ENCODE peak calls at places on chromosomes 7 and 10, in five cellular contexts. One of them, this sample, is unnamed. For H3K36me3, the result is how much of the 10 kb centered on the place peaks cover.

GRCh38 chr7:129298268-129298893 is 73.6 kb downstream of the AHCYL2 start:
- DNase-seq in A673: peak
- DNase-seq in lung: no peak
- DNase-seq in upper lobe of right lung: no peak
- DNase-seq in colonic mucosa: peak
- DNase-seq in this sample: peak

GRCh38 chr10:110860576-110861241 is 11.0 kb upstream of the PDCD4 start:
- DNase-seq in A673: no peak
- DNase-seq in lung: no peak
- DNase-seq in upper lobe of right lung: no peak
- DNase-seq in colonic mucosa: peak
- DNase-seq in this sample: peak

GRCh38 chr7:66626236-66626957 is 2.3 kb upstream of the KCTD7 start:
- DNase-seq in A673: no peak
- DNase-seq in lung: no peak
- DNase-seq in upper lobe of right lung: no peak
- DNase-seq in colonic mucosa: no peak
- DNase-seq in this sample: no peak

GRCh38 chr7:38300175-38300574 is 26.7 kb upstream of the TARP start:
- DNase-seq in A673: no peak
- DNase-seq in lung: no peak
- DNase-seq in upper lobe of right lung: no peak
- DNase-seq in colonic mucosa: no peak
- DNase-seq in this sample: no peak

GRCh38 chr7:157558061-157558460 is 221.3 kb downstream of the DNAJB6 start:
- DNase-seq in A673: no peak
- DNase-seq in lung: no peak
- DNase-seq in upper lobe of right lung: peak
- DNase-seq in colonic mucosa: no peak
- DNase-seq in this sample: no peak

GRCh38 chr10:124296813-124297788 is 121.6 kb downstream of the OAT start:
- DNase-seq in A673: no peak
- DNase-seq in lung: no peak
- DNase-seq in upper lobe of right lung: peak
- DNase-seq in colonic mucosa: no peak
- DNase-seq in this sample: no peak

GRCh38 chr10:5147981-5148677 is 36.8 kb downstream of the AKR1C8 start:
- DNase-seq in A673: no peak
- DNase-seq in lung: no peak
- DNase-seq in upper lobe of right lung: no peak
- DNase-seq in colonic mucosa: peak
- DNase-seq in this sample: peak

GRCh38 chr7:128203047-128203491 is 38.0 kb upstream of the LEP start:
- DNase-seq in A673: no peak
- DNase-seq in lung: no peak
- DNase-seq in upper lobe of right lung: no peak
- DNase-seq in colonic mucosa: no peak
- DNase-seq in this sample: no peak

GRCh38 chr10:86258940-86259339 is 107.7 kb downstream of the GRID1 start:
- DNase-seq in A673: no peak
- DNase-seq in lung: no peak
- DNase-seq in upper lobe of right lung: no peak
- DNase-seq in colonic mucosa: no peak
- DNase-seq in this sample: no peak

GRCh38 chr7:13875496-13876074 is 113.9 kb downstream of the ETV1 start:
- DNase-seq in A673: no peak
- DNase-seq in lung: no peak
- DNase-seq in upper lobe of right lung: no peak
- DNase-seq in colonic mucosa: no peak
- DNase-seq in this sample: no peak

GRCh38 chr10:95517536-95518454 is 43.4 kb downstream of the SORBS1 start:
- DNase-seq in A673: no peak
- DNase-seq in lung: no peak
- DNase-seq in upper lobe of right lung: no peak
- DNase-seq in colonic mucosa: peak
- DNase-seq in this sample: peak

GRCh38 chr7:22269057-22269456 is 87.9 kb downstream of the RAPGEF5 start:
- DNase-seq in A673: peak
- DNase-seq in lung: no peak
- DNase-seq in upper lobe of right lung: no peak
- DNase-seq in colonic mucosa: no peak
- DNase-seq in this sample: no peak

GRCh38 chr10:126685756-126686155 is 15.3 kb upstream of the C10orf90 start:
- DNase-seq in A673: no peak
- DNase-seq in lung: no peak
- DNase-seq in upper lobe of right lung: no peak
- DNase-seq in colonic mucosa: no peak
- DNase-seq in this sample: no peak

GRCh38 chr7:66187894-66188293 is 17.2 kb upstream of the TPST1 start:
- DNase-seq in A673: no peak
- DNase-seq in lung: peak
- DNase-seq in upper lobe of right lung: no peak
- DNase-seq in colonic mucosa: peak
- DNase-seq in this sample: no peak

GRCh38 chr10:59580257-59580863 is 129.3 kb downstream of the SLC16A9 start:
- DNase-seq in A673: peak
- DNase-seq in lung: no peak
- DNase-seq in upper lobe of right lung: no peak
- DNase-seq in colonic mucosa: no peak
- DNase-seq in this sample: peak

DNA sequence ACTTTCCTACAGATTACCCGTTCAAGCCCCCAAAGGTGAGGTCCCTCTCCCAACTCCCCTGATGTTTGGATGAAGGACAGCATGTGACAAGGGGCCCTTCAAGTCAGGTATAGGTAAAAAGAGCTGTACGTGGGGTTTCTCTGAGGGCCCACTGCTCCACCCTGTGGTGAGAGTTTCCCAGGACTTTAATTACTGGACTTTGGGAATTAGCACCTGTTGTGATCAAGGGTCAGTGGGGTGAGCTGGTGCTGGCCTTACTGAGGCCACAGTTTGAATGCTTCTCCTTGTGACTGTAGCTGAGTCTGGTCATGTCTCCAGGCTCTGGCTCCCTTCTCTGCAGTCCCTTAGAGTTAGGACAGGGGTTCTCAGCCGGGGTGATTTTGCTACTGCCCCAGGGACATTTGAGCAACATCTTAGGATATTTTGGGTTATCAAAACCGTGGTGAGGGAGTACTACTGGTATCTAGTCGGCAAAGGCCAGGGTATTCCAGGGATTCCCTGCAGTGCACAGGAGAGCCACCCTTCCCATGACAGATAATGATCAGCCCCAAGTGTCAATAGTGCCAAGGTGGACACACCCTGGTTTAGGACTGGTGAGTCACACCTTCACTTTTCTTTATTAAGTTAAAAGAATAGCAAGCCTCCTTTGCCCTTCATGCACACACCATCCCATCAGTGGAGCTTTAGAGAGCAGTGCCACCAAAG is 16.9 kb downstream of the UBE2D4 start:
- DNase-seq in A673: no peak
- DNase-seq in lung: no peak
- DNase-seq in upper lobe of right lung: no peak
- DNase-seq in colonic mucosa: peak
- DNase-seq in this sample: peak
- H3K27ac ChIP-seq in A673: no peak
- H3K27ac ChIP-seq in lung: no peak
- H3K27ac ChIP-seq in upper lobe of right lung: no peak
- H3K27ac ChIP-seq in colonic mucosa: no peak
- H3K27ac ChIP-seq in this sample: no peak

GRCh38 chr10:73848821-73849489 is 25.4 kb downstream of the CAMK2G start:
- DNase-seq in A673: peak
- DNase-seq in lung: peak
- DNase-seq in upper lobe of right lung: peak
- DNase-seq in colonic mucosa: peak
- DNase-seq in this sample: peak
- H3K36me3 ChIP-seq in A673: under half
- H3K36me3 ChIP-seq in lung: under half
- H3K36me3 ChIP-seq in upper lobe of right lung: half or more
- H3K36me3 ChIP-seq in colonic mucosa: under half
- H3K36me3 ChIP-seq in this sample: under half

DNA sequence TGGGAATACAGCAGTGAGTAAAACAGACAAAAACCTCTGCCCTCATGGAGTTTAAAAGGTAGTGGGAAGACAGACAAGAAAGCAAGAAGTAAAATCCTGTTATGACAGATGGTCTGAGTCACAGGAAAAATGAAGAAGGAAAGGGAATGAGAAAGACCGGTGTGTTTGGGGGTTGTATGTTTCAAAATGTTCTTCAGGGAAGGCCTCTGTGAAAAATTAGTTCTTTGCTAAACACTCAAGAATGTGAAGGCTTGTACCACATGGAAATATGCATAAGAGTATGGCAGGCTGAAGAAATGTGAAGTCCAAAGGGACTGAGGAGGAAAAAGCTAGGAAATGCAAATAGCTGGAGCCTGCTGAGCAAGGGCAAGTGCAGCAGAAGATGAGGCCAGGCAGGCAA is 315.9 kb upstream of the SEMA3A start:
- DNase-seq in A673: no peak
- DNase-seq in lung: no peak
- DNase-seq in upper lobe of right lung: no peak
- DNase-seq in colonic mucosa: no peak
- DNase-seq in this sample: no peak
- H3K27ac ChIP-seq in A673: no peak
- H3K27ac ChIP-seq in lung: no peak
- H3K27ac ChIP-seq in upper lobe of right lung: no peak
- H3K27ac ChIP-seq in colonic mucosa: no peak
- H3K27ac ChIP-seq in this sample: no peak

GRCh38 chr7:78167825-78168224 is 369.3 kb downstream of the PHTF2 start:
- DNase-seq in A673: no peak
- DNase-seq in lung: no peak
- DNase-seq in upper lobe of right lung: no peak
- DNase-seq in colonic mucosa: no peak
- DNase-seq in this sample: no peak

GRCh38 chr7:78171398-78171797 is 372.8 kb downstream of the PHTF2 start:
- DNase-seq in A673: no peak
- DNase-seq in lung: no peak
- DNase-seq in upper lobe of right lung: no peak
- DNase-seq in colonic mucosa: no peak
- DNase-seq in this sample: no peak

GRCh38 chr7:78165454-78165853 is 366.9 kb downstream of the PHTF2 start:
- DNase-seq in A673: peak
- DNase-seq in lung: no peak
- DNase-seq in upper lobe of right lung: no peak
- DNase-seq in colonic mucosa: no peak
- DNase-seq in this sample: no peak

GRCh38 chr7:78169992-78170391 is 371.4 kb downstream of the PHTF2 start:
- DNase-seq in A673: no peak
- DNase-seq in lung: no peak
- DNase-seq in upper lobe of right lung: no peak
- DNase-seq in colonic mucosa: no peak
- DNase-seq in this sample: no peak

GRCh38 chr7:78168869-78169268 is 370.3 kb downstream of the PHTF2 start:
- DNase-seq in A673: no peak
- DNase-seq in lung: no peak
- DNase-seq in upper lobe of right lung: no peak
- DNase-seq in colonic mucosa: no peak
- DNase-seq in this sample: no peak
- H3K36me3 ChIP-seq in A673: under half
- H3K36me3 ChIP-seq in lung: under half
- H3K36me3 ChIP-seq in upper lobe of right lung: under half
- H3K36me3 ChIP-seq in colonic mucosa: under half
- H3K36me3 ChIP-seq in this sample: under half

DNA sequence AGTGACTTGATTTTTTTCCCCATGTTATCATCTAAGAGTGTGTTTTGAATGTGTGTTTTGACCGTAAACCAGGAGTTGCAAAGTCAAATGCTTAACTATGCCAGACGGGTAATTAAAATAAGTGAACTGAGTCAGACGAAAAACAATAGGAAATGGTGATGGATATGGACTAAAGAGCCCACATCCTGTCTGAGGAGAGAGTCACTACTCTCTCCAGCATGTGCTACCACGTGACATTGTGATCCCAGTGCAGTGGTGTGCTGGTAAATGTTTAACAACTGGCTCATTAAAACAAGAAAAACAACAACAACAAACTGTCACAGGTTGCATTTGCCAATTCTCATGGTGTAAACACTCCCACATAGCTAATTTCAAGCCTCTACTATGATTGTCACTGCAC is 164.3 kb downstream of the SUGCT start:
- DNase-seq in A673: peak
- DNase-seq in lung: no peak
- DNase-seq in upper lobe of right lung: no peak
- DNase-seq in colonic mucosa: no peak
- DNase-seq in this sample: no peak
- H3K27ac ChIP-seq in A673: no peak
- H3K27ac ChIP-seq in lung: no peak
- H3K27ac ChIP-seq in upper lobe of right lung: no peak
- H3K27ac ChIP-seq in colonic mucosa: no peak
- H3K27ac ChIP-seq in this sample: no peak

GRCh38 chr7:99560834-99561734 is 2.6 kb downstream of the ZNF655 start:
- DNase-seq in A673: no peak
- DNase-seq in lung: no peak
- DNase-seq in upper lobe of right lung: no peak
- DNase-seq in colonic mucosa: no peak
- DNase-seq in this sample: no peak
- H3K36me3 ChIP-seq in A673: half or more
- H3K36me3 ChIP-seq in lung: under half
- H3K36me3 ChIP-seq in upper lobe of right lung: half or more
- H3K36me3 ChIP-seq in colonic mucosa: under half
- H3K36me3 ChIP-seq in this sample: under half

This sample was measured in small intestine.